ENCODE peak calls at places on chromosomes 4 and X, in nine cellular contexts. O is T-helper 2 cell, Y is GM23248, M is fibroblast of mammary gland, P is H54, A is ACHN, J is cardiac muscle cell, U is NCI-H1092, S is HL-60. Q is an unnamed sample.

GRCh38 chrX:153966283-153966688 is 5.3 kb downstream of the HCFC1 start:
- DNase-seq in O (no peak), Y (peak; percentile 46), M (peak; percentile 43), P (no peak), A (no peak), J (no peak), U (no peak), S (peak; percentile 30), Q (no peak)

GRCh38 chr4:148834804-148835598 is 392.8 kb upstream of the NR3C2 start:
- DNase-seq in O (no peak), Y (peak; percentile 68), M (peak; percentile 47), P (peak; percentile 2), A (no peak), J (peak; percentile 84), U (no peak), S (peak; percentile 19), Q (no peak)

GRCh38 chr4:188455353-188455752 is 316.1 kb downstream of the TRIML1 start:
- DNase-seq in O (no peak), Y (no peak), M (no peak), P (no peak), A (no peak), J (no peak), U (no peak), S (no peak), Q (no peak)

GRCh38 chrX:77009691-77010090 is 437.5 kb upstream of the FGF16 start:
- DNase-seq in O (no peak), Y (peak; percentile 75), M (peak; percentile 48), P (peak; percentile 22), A (peak; percentile 0), J (no peak), U (no peak), S (no peak), Q (no peak)

GRCh38 chr4:125421547-125421946 is 106.8 kb downstream of the FAT4 start:
- DNase-seq in O (no peak), Y (no peak), M (no peak), P (no peak), A (no peak), J (no peak), U (no peak), S (no peak), Q (no peak)

GRCh38 chrX:9291666-9292065 is 173.2 kb upstream of the TBL1X start:
- DNase-seq in O (no peak), Y (no peak), M (no peak), P (no peak), A (no peak), J (peak; percentile 80), U (peak; percentile 90), S (no peak), Q (no peak)

GRCh38 chrX:83108278-83108677 is 399.8 kb upstream of the POU3F4 start:
- DNase-seq in O (no peak), Y (no peak), M (no peak), P (no peak), A (no peak), J (no peak), U (no peak), S (no peak), Q (no peak)

GRCh38 chr4:107035711-107036601 is at the start of gene DKK2:
- DNase-seq in O (no peak), Y (peak; percentile 76), M (peak; percentile 44), P (no peak), A (peak; percentile 8), J (peak; percentile 45), U (no peak), S (peak; percentile 50), Q (no peak)

GRCh38 chrX:132227383-132228112 is 8.3 kb upstream of the RAP2C start:
- DNase-seq in O (no peak), Y (peak; percentile 49), M (peak; percentile 75), P (no peak), A (no peak), J (no peak), U (no peak), S (peak; percentile 10), Q (no peak)

GRCh38 chrX:151697537-151697936 is 2.3 kb downstream of the PRRG3 start:
- DNase-seq in O (no peak), Y (peak; percentile 92), M (peak; percentile 96), P (no peak), A (no peak), J (no peak), U (no peak), S (no peak), Q (no peak)

GRCh38 chrX:15680401-15680800 is 15.8 kb upstream of the CLTRN start:
- DNase-seq in O (no peak), Y (peak; percentile 21), M (peak; percentile 66), P (no peak), A (peak; percentile 43), J (no peak), U (no peak), S (peak; percentile 25), Q (no peak)

Q was measured in Right ventricle myocardium inferior.